ENCODE peak calls at places on chromosomes 5 and 9, in eight cellular contexts. W is HT-29, I is LHCN-M2, Q is activated T-helper 1 cell treated with Interleukin-2 at 50 U/mL for 16 hours, S is glomerular endothelial cell, R is NCI-H774, F is psoas muscle, E is NCI-H2081. D is an unnamed sample.

GRCh38 chr5:179267071-179267670 is 78.1 kb downstream of the ADAMTS2 start:
- DNase-seq in W (no peak), I (peak), Q (no peak), S (no peak), R (no peak), F (peak), E (no peak), D (no peak)

GRCh38 chr5:150073677-150074076 is 12.7 kb downstream of the CSF1R start:
- DNase-seq in W (no peak), I (no peak), Q (no peak), S (no peak), R (no peak), F (no peak), E (no peak), D (no peak)

GRCh38 chr5:1392261-1392660 is 47.4 kb upstream of the CLPTM1L start:
- DNase-seq in W (no peak), I (no peak), Q (no peak), S (no peak), R (no peak), F (no peak), E (no peak), D (no peak)

GRCh38 chr5:112329429-112330090 is 89.5 kb downstream of the EPB41L4A start:
- DNase-seq in W (no peak), I (no peak), Q (no peak), S (no peak), R (no peak), F (no peak), E (no peak), D (no peak)

GRCh38 chr9:76810377-76810957 is 46.2 kb downstream of the PCA3 start:
- DNase-seq in W (peak), I (peak), Q (no peak), S (peak), R (peak), F (no peak), E (peak), D (peak)

GRCh38 chr9:95138474-95138873 is 179.0 kb downstream of the FANCC start:
- DNase-seq in W (no peak), I (peak), Q (no peak), S (no peak), R (peak), F (peak), E (peak), D (no peak)

GRCh38 chr5:40879163-40879942 is 29.9 kb upstream of the C7 start:
- DNase-seq in W (peak), I (peak), Q (no peak), S (peak), R (no peak), F (no peak), E (peak), D (peak)

GRCh38 chr5:150497274-150497988 is 10.5 kb upstream of the NDST1 start:
- DNase-seq in W (no peak), I (peak), Q (no peak), S (no peak), R (no peak), F (peak), E (no peak), D (peak)

GRCh38 chr5:157944077-157944633 is 85.2 kb upstream of the CLINT1 start:
- DNase-seq in W (no peak), I (no peak), Q (no peak), S (no peak), R (no peak), F (no peak), E (no peak), D (no peak)

GRCh38 chr5:94623026-94623425 is 4.6 kb downstream of the SLF1 start:
- DNase-seq in W (no peak), I (no peak), Q (no peak), S (no peak), R (no peak), F (no peak), E (no peak), D (no peak)

GRCh38 chr9:71048271-71048670 is 73.2 kb downstream of the TRPM3 start:
- DNase-seq in W (no peak), I (no peak), Q (no peak), S (no peak), R (no peak), F (no peak), E (no peak), D (no peak)

GRCh38 chr5:144549580-144549979 is 378.9 kb downstream of the KCTD16 start:
- DNase-seq in W (no peak), I (peak), Q (no peak), S (no peak), R (peak), F (no peak), E (peak), D (peak)

GRCh38 chr5:177497297-177498012 is at the start of gene PDLIM7:
- DNase-seq in W (peak), I (peak), Q (peak), S (no peak), R (peak), F (peak), E (peak), D (peak)

GRCh38 chr5:94508421-94509148 is 109.8 kb downstream of the KIAA0825 start:
- DNase-seq in W (no peak), I (no peak), Q (no peak), S (no peak), R (peak), F (no peak), E (no peak), D (no peak)

GRCh38 chr5:23466401-23466886 is 41.0 kb upstream of the PRDM9 start:
- DNase-seq in W (peak), I (no peak), Q (no peak), S (no peak), R (no peak), F (no peak), E (no peak), D (no peak)

GRCh38 chr5:37631939-37632338 is 207.9 kb downstream of the GDNF start:
- DNase-seq in W (no peak), I (no peak), Q (no peak), S (no peak), R (no peak), F (no peak), E (no peak), D (no peak)

GRCh38 chr5:74256947-74257573 is 383.5 kb downstream of the ENC1 start:
- DNase-seq in W (peak), I (no peak), Q (no peak), S (no peak), R (no peak), F (no peak), E (no peak), D (no peak)

GRCh38 chr5:149452665-149453617 is 73.8 kb upstream of the IL17B start:
- DNase-seq in W (peak), I (peak), Q (no peak), S (no peak), R (no peak), F (peak), E (no peak), D (no peak)

GRCh38 chr5:147534172-147534951 is 24.5 kb upstream of the DPYSL3 start:
- DNase-seq in W (no peak), I (no peak), Q (no peak), S (no peak), R (no peak), F (no peak), E (no peak), D (no peak)

GRCh38 chr5:65262590-65263189 is 219.0 kb downstream of the ADAMTS6 start:
- DNase-seq in W (no peak), I (peak), Q (no peak), S (peak), R (no peak), F (no peak), E (no peak), D (no peak)

GRCh38 chr5:159442210-159442850 is 112.0 kb upstream of the IL12B start:
- DNase-seq in W (no peak), I (peak), Q (no peak), S (no peak), R (no peak), F (no peak), E (no peak), D (no peak)

GRCh38 chr5:17169507-17169906 is 47.9 kb upstream of the BASP1 start:
- DNase-seq in W (no peak), I (no peak), Q (no peak), S (no peak), R (no peak), F (no peak), E (no peak), D (peak)

GRCh38 chr9:117494401-117495130 is 79.7 kb upstream of the ASTN2 start:
- DNase-seq in W (no peak), I (peak), Q (no peak), S (no peak), R (peak), F (no peak), E (peak), D (peak)

GRCh38 chr5:1810581-1811101 is 9.4 kb downstream of the NDUFS6 start:
- DNase-seq in W (no peak), I (no peak), Q (no peak), S (no peak), R (no peak), F (peak), E (no peak), D (no peak)

GRCh38 chr5:133801955-133802751 is 166.3 kb downstream of the C5orf15 start:
- DNase-seq in W (no peak), I (no peak), Q (no peak), S (no peak), R (no peak), F (peak), E (no peak), D (peak)

GRCh38 chr9:137975527-137975913 is 97.9 kb downstream of the CACNA1B start:
- DNase-seq in W (no peak), I (no peak), Q (no peak), S (no peak), R (no peak), F (no peak), E (no peak), D (no peak)

GRCh38 chr5:2158767-2159166 is 276.0 kb upstream of the IRX4 start:
- DNase-seq in W (no peak), I (no peak), Q (no peak), S (no peak), R (no peak), F (no peak), E (no peak), D (no peak)

D was measured in small intestine.